ENCODE peak calls at places on chromosomes 16 and 17, in ten cellular contexts. E is effector CD4-positive, alpha-beta T cell; S is activated T-cell treated with anti-CD3 and anti-CD28 coated beads, Interleukin-2, amount 50 U/mL, for 72 hours; L is progenitor cell of endocrine pancreas; Y is foreskin melanocyte; W is NCI-H1417; B is heart right ventricle; K is A549; C is ascending aorta; N is GOT3. V is an unnamed sample.

GRCh38 chr16:2223375-2224182 is at the start of gene E4F1:
- DNase-seq in W (peak), E (peak), K (peak), B (peak), Y (peak), N (peak), S (peak), C (peak), L (peak), V (peak)

GRCh38 chr17:78748730-78749317 is 33.2 kb downstream of the CYTH1 start:
- DNase-seq in Y (no peak), L (no peak), C (peak), N (no peak), S (peak), K (no peak), B (peak), W (no peak), E (peak), V (peak)

GRCh38 chr17:79009397-79010303 is at the start of gene CANT1:
- DNase-seq in W (peak), K (peak), C (no peak), L (peak), N (peak), Y (peak), S (peak), E (peak), B (peak), V (peak)

GRCh38 chr16:12659871-12660270 is 143.8 kb downstream of the CPPED1 start:
- DNase-seq in K (no peak), C (no peak), W (no peak), E (no peak), L (no peak), B (no peak), N (no peak), S (no peak), Y (no peak), V (no peak)

GRCh38 chr17:66829386-66829864 is 5.5 kb upstream of the CACNG5 start:
- DNase-seq in N (no peak), S (peak), E (no peak), W (no peak), C (no peak), Y (peak), L (peak), B (no peak), K (peak), V (no peak)

GRCh38 chr17:67379251-67379630 is 2.2 kb downstream of the PITPNC1 start:
- DNase-seq in C (no peak), N (no peak), L (no peak), E (no peak), S (no peak), K (no peak), Y (no peak), B (no peak), W (no peak), V (no peak)

GRCh38 chr16:82627811-82628339 is 1.1 kb downstream of the CDH13 start:
- DNase-seq in W (peak), N (no peak), L (peak), K (no peak), E (no peak), S (no peak), B (peak), C (no peak), Y (no peak), V (no peak)

GRCh38 chr17:72618018-72618509 is 474.4 kb downstream of the SLC39A11 start:
- DNase-seq in C (no peak), Y (no peak), W (peak), K (peak), L (no peak), N (no peak), E (no peak), B (no peak), S (no peak), V (no peak)

GRCh38 chr17:80376531-80376930 is 38.4 kb upstream of the ENDOV start:
- DNase-seq in C (no peak), S (no peak), N (no peak), E (no peak), Y (no peak), L (no peak), W (no peak), B (no peak), K (no peak), V (no peak)

GRCh38 chr17:511001-511690 is 158.5 kb upstream of the RPH3AL start:
- DNase-seq in Y (no peak), B (no peak), E (no peak), L (no peak), N (no peak), C (no peak), W (no peak), S (no peak), K (no peak), V (no peak)

GRCh38 chr16:27598226-27598625 is 48.3 kb downstream of the KATNIP start:
- DNase-seq in Y (no peak), L (no peak), W (no peak), S (no peak), E (no peak), N (no peak), C (no peak), K (no peak), B (no peak), V (no peak)

GRCh38 chr17:34177642-34178041 is 77.4 kb upstream of the CCL2 start:
- DNase-seq in S (no peak), L (no peak), E (no peak), K (no peak), W (no peak), Y (peak), N (no peak), C (no peak), B (no peak), V (no peak)

GRCh38 chr17:10046259-10046658 is 141.2 kb upstream of the RCVRN start:
- DNase-seq in K (no peak), S (no peak), N (no peak), B (no peak), W (no peak), Y (no peak), C (no peak), L (no peak), E (no peak), V (no peak)

GRCh38 chr16:82603784-82604411 is 22.9 kb upstream of the CDH13 start:
- DNase-seq in N (no peak), Y (peak), K (peak), E (no peak), W (peak), S (no peak), C (no peak), L (no peak), B (peak), V (no peak)

GRCh38 chr16:53417011-53417410 is 17.3 kb upstream of the RBL2 start:
- DNase-seq in S (no peak), C (no peak), Y (no peak), B (no peak), L (no peak), N (no peak), K (no peak), W (no peak), E (no peak), V (no peak)

GRCh38 chr17:15124746-15125145 is 140.4 kb downstream of the PMP22 start:
- DNase-seq in B (no peak), E (no peak), S (no peak), C (no peak), L (no peak), K (no peak), Y (no peak), W (no peak), N (no peak), V (no peak)

GRCh38 chr16:12098429-12099310 is 122.1 kb downstream of the SNX29 start:
- DNase-seq in K (no peak), C (no peak), E (no peak), S (no peak), Y (no peak), L (no peak), B (no peak), N (no peak), W (no peak), V (no peak)

GRCh38 chr16:81511371-81511770 is 66.8 kb downstream of the CMIP start:
- DNase-seq in W (no peak), B (no peak), E (no peak), L (no peak), N (no peak), C (no peak), S (no peak), Y (no peak), K (peak), V (no peak)

GRCh38 chr16:1640261-1640956 is 28.2 kb downstream of the CRAMP1 start:
- DNase-seq in Y (no peak), E (no peak), C (no peak), L (no peak), N (no peak), S (no peak), W (no peak), K (no peak), B (no peak), V (no peak)

GRCh38 chr17:34465756-34466155 is 102.7 kb upstream of the CCL1 start:
- DNase-seq in B (no peak), E (no peak), C (no peak), Y (no peak), N (no peak), L (no peak), S (no peak), W (no peak), K (no peak), V (no peak)

GRCh38 chr16:15498427-15499175 is 64.2 kb downstream of the BMERB1 start:
- DNase-seq in S (no peak), Y (no peak), N (no peak), L (no peak), W (no peak), E (no peak), B (no peak), K (no peak), C (no peak), V (no peak)

GRCh38 chr16:89920723-89921122 is 2.1 kb downstream of the MC1R start:
- DNase-seq in K (no peak), L (no peak), E (no peak), B (no peak), S (no peak), N (no peak), C (no peak), W (no peak), Y (no peak), V (no peak)

GRCh38 chr17:79732804-79733691 is 2.3 kb downstream of the ENPP7 start:
- DNase-seq in Y (no peak), E (no peak), K (no peak), C (no peak), N (no peak), S (no peak), B (no peak), W (no peak), L (no peak), V (no peak)

GRCh38 chr16:24534634-24535033 is 4.7 kb upstream of the RBBP6 start:
- DNase-seq in K (peak), L (no peak), C (no peak), Y (no peak), W (no peak), B (no peak), N (no peak), S (no peak), E (no peak), V (no peak)

GRCh38 chr17:50055055-50055425 is 870 bp upstream of the ITGA3 start:
- DNase-seq in B (no peak), S (no peak), C (no peak), Y (no peak), E (no peak), K (peak), L (peak), N (no peak), W (peak), V (no peak)

GRCh38 chr17:57289613-57290012 is 33.3 kb downstream of the MSI2 start:
- DNase-seq in Y (no peak), S (no peak), W (no peak), E (no peak), B (no peak), K (no peak), C (no peak), L (no peak), N (no peak), V (no peak)

GRCh38 chr17:38595892-38596291 is 9.9 kb downstream of the SRCIN1 start:
- DNase-seq in W (no peak), E (no peak), B (no peak), K (no peak), C (no peak), S (no peak), L (no peak), Y (no peak), N (no peak), V (no peak)

GRCh38 chr17:77445908-77446535 is 305.3 kb downstream of the SEC14L1 start:
- DNase-seq in N (no peak), W (no peak), K (no peak), S (peak), L (no peak), B (no peak), C (no peak), E (peak), Y (no peak), V (no peak)

GRCh38 chr16:65119905-65120341 is 1.9 kb downstream of the CDH11 start:
- DNase-seq in E (no peak), Y (no peak), N (no peak), K (no peak), B (no peak), L (no peak), C (no peak), S (no peak), W (no peak), V (no peak)

GRCh38 chr17:74078363-74078762 is 125.1 kb upstream of the RPL38 start:
- DNase-seq in N (no peak), S (no peak), C (no peak), Y (no peak), B (no peak), K (no peak), W (no peak), E (no peak), L (no peak), V (no peak)

GRCh38 chr17:30780343-30780742 is 44.1 kb downstream of the CRLF3 start:
- DNase-seq in K (no peak), S (peak), L (no peak), C (no peak), B (no peak), E (no peak), N (no peak), W (no peak), Y (no peak), V (peak)

GRCh38 chr17:28985950-28986713 is 19.7 kb downstream of the SEZ6 start:
- DNase-seq in N (no peak), K (no peak), L (no peak), B (no peak), E (no peak), W (peak), Y (no peak), S (no peak), C (no peak), V (no peak)

GRCh38 chr16:4922721-4923342 is 14.1 kb downstream of the PPL start:
- DNase-seq in E (no peak), S (no peak), B (no peak), L (no peak), C (no peak), K (no peak), N (no peak), Y (no peak), W (no peak), V (no peak)

GRCh38 chr17:18258356-18259038 is at the start of gene FLII:
- DNase-seq in Y (peak), K (peak), L (peak), N (no peak), C (no peak), W (peak), E (peak), S (peak), B (peak), V (peak)

GRCh38 chr16:87203060-87203656 is 114.0 kb downstream of the C16orf95 start:
- DNase-seq in W (peak), N (peak), K (peak), L (peak), E (no peak), Y (peak), S (peak), C (no peak), B (peak), V (peak)

GRCh38 chr17:50276588-50277356 is 2.5 kb downstream of the TMEM92 start:
- DNase-seq in L (no peak), E (no peak), S (no peak), N (no peak), Y (no peak), B (no peak), W (no peak), K (peak), C (no peak), V (no peak)

GRCh38 chr16:15907863-15908478 is 19.6 kb upstream of the CEP20 start:
- DNase-seq in B (no peak), S (peak), Y (no peak), W (peak), K (peak), C (no peak), N (no peak), E (no peak), L (no peak), V (no peak)

GRCh38 chr17:59333845-59334244 is 2.4 kb downstream of the YPEL2 start:
- DNase-seq in N (no peak), E (no peak), B (no peak), Y (no peak), L (no peak), K (no peak), C (no peak), W (no peak), S (no peak), V (no peak)